ENCODE peak calls at places on chromosome 2, in seven cellular contexts. One of them, this sample, is unnamed.

GRCh38 chr2:33372940-33373553 is 103.4 kb upstream of the RASGRP3 start:
- DNase-seq in H1: no peak
- DNase-seq in SK-N-SH: peak
- DNase-seq in GM12878: peak
- DNase-seq in HCT116: peak
- DNase-seq in K562: peak
- DNase-seq in HepG2: peak
- DNase-seq in this sample: peak

GRCh38 chr2:107553534-107553933 is 273.2 kb upstream of the RGPD4 start:
- DNase-seq in H1: no peak
- DNase-seq in SK-N-SH: no peak
- DNase-seq in GM12878: no peak
- DNase-seq in HCT116: no peak
- DNase-seq in K562: no peak
- DNase-seq in HepG2: peak
- DNase-seq in this sample: no peak

GRCh38 chr2:174683392-174683759 is 80.9 kb downstream of the CHRNA1 start:
- DNase-seq in H1: no peak
- DNase-seq in SK-N-SH: peak
- DNase-seq in GM12878: no peak
- DNase-seq in HCT116: no peak
- DNase-seq in K562: no peak
- DNase-seq in HepG2: no peak
- DNase-seq in this sample: no peak

GRCh38 chr2:63735263-63735662 is 106.4 kb upstream of the UGP2 start:
- DNase-seq in H1: no peak
- DNase-seq in SK-N-SH: no peak
- DNase-seq in GM12878: no peak
- DNase-seq in HCT116: no peak
- DNase-seq in K562: no peak
- DNase-seq in HepG2: peak
- DNase-seq in this sample: no peak

GRCh38 chr2:14023558-14023957 is 609.0 kb upstream of the LRATD1 start:
- DNase-seq in H1: no peak
- DNase-seq in SK-N-SH: no peak
- DNase-seq in GM12878: no peak
- DNase-seq in HCT116: no peak
- DNase-seq in K562: no peak
- DNase-seq in HepG2: no peak
- DNase-seq in this sample: no peak

GRCh38 chr2:181850914-181851560 is 40.5 kb upstream of the ITPRID2 start:
- DNase-seq in H1: no peak
- DNase-seq in SK-N-SH: no peak
- DNase-seq in GM12878: no peak
- DNase-seq in HCT116: no peak
- DNase-seq in K562: no peak
- DNase-seq in HepG2: no peak
- DNase-seq in this sample: no peak

GRCh38 chr2:154307007-154307406 is 391.5 kb upstream of the KCNJ3 start:
- DNase-seq in H1: no peak
- DNase-seq in SK-N-SH: no peak
- DNase-seq in GM12878: no peak
- DNase-seq in HCT116: no peak
- DNase-seq in K562: no peak
- DNase-seq in HepG2: no peak
- DNase-seq in this sample: no peak

GRCh38 chr2:4725618-4726017 is 966.6 kb upstream of the SOX11 start:
- DNase-seq in H1: no peak
- DNase-seq in SK-N-SH: no peak
- DNase-seq in GM12878: no peak
- DNase-seq in HCT116: no peak
- DNase-seq in K562: no peak
- DNase-seq in HepG2: no peak
- DNase-seq in this sample: no peak

GRCh38 chr2:100818606-100819364 is 1.2 kb upstream of the NPAS2 start:
- DNase-seq in H1: peak
- DNase-seq in SK-N-SH: peak
- DNase-seq in GM12878: no peak
- DNase-seq in HCT116: peak
- DNase-seq in K562: no peak
- DNase-seq in HepG2: peak
- DNase-seq in this sample: peak

GRCh38 chr2:235594041-235594440 is 100.2 kb downstream of the AGAP1 start:
- DNase-seq in H1: no peak
- DNase-seq in SK-N-SH: peak
- DNase-seq in GM12878: no peak
- DNase-seq in HCT116: peak
- DNase-seq in K562: peak
- DNase-seq in HepG2: peak
- DNase-seq in this sample: peak

GRCh38 chr2:56250153-56250729 is 66.5 kb downstream of the CCDC85A start:
- DNase-seq in H1: no peak
- DNase-seq in SK-N-SH: no peak
- DNase-seq in GM12878: no peak
- DNase-seq in HCT116: no peak
- DNase-seq in K562: no peak
- DNase-seq in HepG2: no peak
- DNase-seq in this sample: no peak

DNA sequence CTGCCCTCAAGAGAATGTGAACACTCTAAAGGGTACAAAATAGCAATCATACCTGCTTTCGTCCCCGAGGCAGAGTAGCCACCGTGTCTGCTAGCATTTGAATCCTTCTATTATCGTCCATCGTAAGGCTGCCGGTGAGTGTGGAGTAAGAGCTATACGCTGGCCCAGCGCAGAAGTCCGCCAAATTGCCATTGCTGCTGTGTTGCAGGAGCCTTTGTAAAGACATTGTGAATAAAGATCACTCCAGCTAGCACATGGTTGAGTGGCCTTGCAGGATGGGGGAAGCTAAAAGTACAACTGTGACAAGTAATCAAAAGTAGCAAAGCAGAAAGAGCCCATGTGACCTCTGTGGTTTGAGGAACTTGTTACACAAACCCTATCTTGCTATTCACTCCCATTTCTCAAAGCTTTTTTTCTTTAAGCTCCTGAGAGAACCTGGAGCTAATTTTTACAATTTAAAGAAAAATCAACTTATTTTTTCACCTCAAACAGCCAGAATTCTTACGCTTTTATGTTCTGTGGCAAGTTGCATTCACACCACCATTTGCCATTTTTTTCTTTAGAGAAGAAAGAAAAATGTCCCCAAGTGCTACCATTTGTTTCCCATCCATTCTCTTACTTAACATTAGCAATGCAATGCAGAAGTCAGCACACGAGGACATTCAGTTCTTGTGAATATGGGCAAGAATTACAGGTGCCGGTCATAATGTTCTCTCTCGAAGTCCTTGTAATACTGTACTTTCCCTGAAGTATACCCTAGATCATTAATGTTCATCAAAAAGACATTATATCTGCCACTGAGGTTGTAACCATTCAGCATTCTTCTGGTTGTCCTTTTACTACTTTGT is at the start of gene CYTIP:
- DNase-seq in H1: no peak
- DNase-seq in SK-N-SH: no peak
- DNase-seq in GM12878: peak
- DNase-seq in HCT116: no peak
- DNase-seq in K562: no peak
- DNase-seq in HepG2: no peak
- DNase-seq in this sample: no peak
- TF ChIP-seq JUND in H1: no peak
- TF ChIP-seq JUND in SK-N-SH: no peak
- TF ChIP-seq JUND in GM12878: no peak
- TF ChIP-seq JUND in HCT116: no peak
- TF ChIP-seq JUND in K562: no peak
- TF ChIP-seq JUND in HepG2: no peak
- TF ChIP-seq JUND in this sample: no peak

GRCh38 chr2:144936442-144936841 is 416.5 kb upstream of the ZEB2 start:
- DNase-seq in H1: no peak
- DNase-seq in SK-N-SH: no peak
- DNase-seq in GM12878: no peak
- DNase-seq in HCT116: no peak
- DNase-seq in K562: no peak
- DNase-seq in HepG2: no peak
- DNase-seq in this sample: no peak
- TF ChIP-seq JUND in H1: no peak
- TF ChIP-seq JUND in SK-N-SH: no peak
- TF ChIP-seq JUND in GM12878: no peak
- TF ChIP-seq JUND in HCT116: no peak
- TF ChIP-seq JUND in K562: no peak
- TF ChIP-seq JUND in HepG2: no peak
- TF ChIP-seq JUND in this sample: no peak

GRCh38 chr2:72263043-72263780 is 115.5 kb upstream of the CYP26B1 start:
- DNase-seq in H1: no peak
- DNase-seq in SK-N-SH: no peak
- DNase-seq in GM12878: no peak
- DNase-seq in HCT116: no peak
- DNase-seq in K562: no peak
- DNase-seq in HepG2: no peak
- DNase-seq in this sample: no peak
- TF ChIP-seq JUND in H1: no peak
- TF ChIP-seq JUND in SK-N-SH: no peak
- TF ChIP-seq JUND in GM12878: no peak
- TF ChIP-seq JUND in HCT116: no peak
- TF ChIP-seq JUND in K562: no peak
- TF ChIP-seq JUND in HepG2: no peak
- TF ChIP-seq JUND in this sample: no peak

DNA sequence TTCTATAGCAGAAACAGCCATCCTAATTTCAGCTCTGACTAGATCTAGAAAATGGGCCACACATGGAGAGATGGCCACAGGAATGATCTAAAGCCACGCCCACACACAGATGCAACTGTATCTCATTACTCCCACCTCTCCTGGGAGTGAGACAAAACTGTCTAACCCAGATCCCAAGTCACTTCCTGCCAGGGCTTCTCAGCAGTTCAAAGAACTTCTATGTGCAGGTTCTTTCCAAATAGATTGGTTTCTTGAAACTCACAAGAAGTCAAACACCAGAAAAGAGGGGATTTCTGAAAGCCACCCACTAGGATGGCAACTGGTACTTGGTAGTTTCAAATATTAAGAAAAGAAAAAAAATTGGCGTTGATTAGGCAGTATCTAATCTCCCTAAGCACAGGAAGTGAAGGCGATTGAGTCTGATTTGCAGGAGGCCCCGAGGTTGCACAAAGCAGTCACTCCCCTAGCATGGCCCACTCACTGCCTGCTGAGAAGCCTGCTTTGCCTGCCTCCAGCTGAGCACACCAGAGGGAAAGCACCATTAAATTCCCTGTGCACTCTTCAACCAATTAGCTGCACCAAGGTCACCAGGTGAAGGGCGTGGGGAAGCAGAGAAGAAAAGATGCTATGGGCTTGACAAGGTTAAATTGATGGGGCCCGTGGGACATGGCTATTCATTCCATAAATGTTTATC is 51.1 kb downstream of the PAPOLG start:
- DNase-seq in H1: peak
- DNase-seq in SK-N-SH: peak
- DNase-seq in GM12878: peak
- DNase-seq in HCT116: no peak
- DNase-seq in K562: peak
- DNase-seq in HepG2: no peak
- DNase-seq in this sample: no peak
- TF ChIP-seq JUND in H1: no peak
- TF ChIP-seq JUND in SK-N-SH: no peak
- TF ChIP-seq JUND in GM12878: no peak
- TF ChIP-seq JUND in HCT116: no peak
- TF ChIP-seq JUND in K562: no peak
- TF ChIP-seq JUND in HepG2: no peak
- TF ChIP-seq JUND in this sample: no peak

DNA sequence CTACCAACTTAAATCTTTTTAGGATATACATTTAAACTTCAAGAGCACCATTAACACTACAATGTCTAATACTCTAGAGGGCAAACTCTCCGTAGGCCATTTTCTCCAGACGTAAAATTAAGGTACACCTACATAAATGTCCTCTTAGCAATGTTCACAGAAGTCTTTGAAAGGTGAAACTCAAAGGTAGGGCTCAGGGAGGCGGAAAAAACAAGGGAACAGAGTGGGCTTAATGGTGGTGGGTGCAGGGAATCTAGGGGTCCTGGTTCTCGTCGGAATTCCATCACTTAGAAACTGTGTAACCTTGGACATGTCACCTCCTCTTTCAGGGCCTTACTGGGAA is 670 bp downstream of the NFU1 start:
- DNase-seq in H1: no peak
- DNase-seq in SK-N-SH: no peak
- DNase-seq in GM12878: peak
- DNase-seq in HCT116: no peak
- DNase-seq in K562: no peak
- DNase-seq in HepG2: no peak
- DNase-seq in this sample: peak
- TF ChIP-seq JUND in H1: no peak
- TF ChIP-seq JUND in SK-N-SH: no peak
- TF ChIP-seq JUND in GM12878: no peak
- TF ChIP-seq JUND in HCT116: peak
- TF ChIP-seq JUND in K562: no peak
- TF ChIP-seq JUND in HepG2: no peak
- TF ChIP-seq JUND in this sample: no peak

DNA sequence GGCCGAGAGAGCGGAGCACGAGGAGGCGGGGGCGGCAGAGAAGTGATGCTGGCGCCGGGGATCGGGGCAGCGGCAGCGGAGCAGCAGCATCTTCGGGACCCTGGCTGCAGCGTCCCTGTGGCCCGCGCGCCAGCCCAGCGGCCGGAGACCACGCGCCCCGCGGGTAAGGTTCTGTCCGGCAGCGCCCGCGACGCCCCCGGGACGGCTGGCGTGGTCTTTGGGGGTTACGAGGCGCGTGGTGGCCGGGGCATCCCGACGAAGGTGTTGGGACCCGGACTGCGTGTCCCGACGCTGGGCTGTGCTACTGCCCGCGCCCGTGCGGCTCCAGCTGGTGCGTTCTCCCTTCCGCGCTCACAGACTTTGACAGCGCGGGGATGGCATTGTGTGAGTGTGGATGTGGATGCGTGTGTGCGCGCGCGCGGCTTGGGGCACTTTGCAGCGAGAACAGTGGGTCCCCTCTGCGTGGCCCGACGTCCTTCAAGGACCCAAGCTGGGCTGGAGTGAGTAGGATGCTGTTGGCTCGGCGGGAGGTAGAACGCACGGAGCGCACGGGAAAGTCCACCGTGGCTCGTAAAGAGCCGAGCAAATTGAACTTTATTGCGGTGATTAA is 405.0 kb downstream of the XIRP2 start:
- DNase-seq in H1: peak
- DNase-seq in SK-N-SH: no peak
- DNase-seq in GM12878: no peak
- DNase-seq in HCT116: no peak
- DNase-seq in K562: no peak
- DNase-seq in HepG2: no peak
- DNase-seq in this sample: no peak
- TF ChIP-seq JUND in H1: no peak
- TF ChIP-seq JUND in SK-N-SH: no peak
- TF ChIP-seq JUND in GM12878: no peak
- TF ChIP-seq JUND in HCT116: no peak
- TF ChIP-seq JUND in K562: no peak
- TF ChIP-seq JUND in HepG2: no peak
- TF ChIP-seq JUND in this sample: no peak

This sample was measured in T47D.